ENCODE peak calls at places on chromosomes 1 and 21, in five cellular contexts. C, J, D, U and O are unnamed samples.

GRCh38 chr21:36654796-36655325 is 44.1 kb upstream of the SIM2 start:
- DNase-seq in C (no peak), J (no peak), D (no peak), U (no peak), O (no peak)

GRCh38 chr1:40199126-40199525 is 37.9 kb downstream of the RLF start:
- DNase-seq in C (no peak), J (no peak), D (no peak), U (no peak), O (no peak)

GRCh38 chr1:12525311-12526181 is 92.5 kb downstream of the DHRS3 start:
- DNase-seq in C (peak; percentile 47), J (peak; percentile 47), D (no peak), U (peak; percentile 79), O (no peak)

GRCh38 chr1:183778006-183778405 is 26.9 kb upstream of the RGL1 start:
- DNase-seq in C (no peak), J (no peak), D (no peak), U (no peak), O (no peak)

GRCh38 chr1:72221811-72222210 is 60.5 kb downstream of the NEGR1 start:
- DNase-seq in C (no peak), J (peak; percentile 46), D (no peak), U (no peak), O (no peak)

GRCh38 chr1:27666294-27666693 is 5.7 kb downstream of the IFI6 start:
- DNase-seq in C (no peak), J (no peak), D (no peak), U (no peak), O (no peak)

GRCh38 chr1:84689514-84690396 is 506 bp downstream of the SSX2IP start:
- DNase-seq in C (peak; percentile 32), J (peak; percentile 92), D (no peak), U (peak; percentile 58), O (no peak)

GRCh38 chr1:208167229-208167869 is 76.8 kb downstream of the PLXNA2 start:
- DNase-seq in C (no peak), J (no peak), D (no peak), U (no peak), O (no peak)

GRCh38 chr1:18385239-18385790 is 95.4 kb upstream of the KLHDC7A start:
- DNase-seq in C (no peak), J (no peak), D (no peak), U (peak; percentile 46), O (no peak)

GRCh38 chr1:26597629-26598039 is 68.1 kb downstream of the RPS6KA1 start:
- DNase-seq in C (no peak), J (no peak), D (peak; percentile 68), U (no peak), O (no peak)

GRCh38 chr21:42735944-42736343 is 82.5 kb downstream of the PDE9A start:
- DNase-seq in C (no peak), J (no peak), D (no peak), U (no peak), O (no peak)

GRCh38 chr1:119794856-119795255 is 16.4 kb downstream of the REG4 start:
- DNase-seq in C (no peak), J (no peak), D (no peak), U (no peak), O (no peak)

GRCh38 chr1:223731076-223731770 is 18.9 kb downstream of the CAPN2 start:
- DNase-seq in C (peak; percentile 75), J (no peak), D (no peak), U (peak; percentile 70), O (no peak)

GRCh38 chr1:200739499-200740290 is 1.0 kb downstream of the CAMSAP2 start:
- DNase-seq in C (peak; percentile 68), J (peak; percentile 86), D (no peak), U (no peak), O (peak; percentile 62)

GRCh38 chr1:91885331-91885715 is 628 bp downstream of the TGFBR3 start:
- DNase-seq in C (no peak), J (peak; percentile 87), D (no peak), U (peak; percentile 46), O (peak; percentile 26)

GRCh38 chr21:18382141-18382540 is 21.4 kb downstream of the TMPRSS15 start:
- DNase-seq in C (no peak), J (no peak), D (no peak), U (no peak), O (no peak)

GRCh38 chr1:15939181-15940109 is 36.5 kb downstream of the ZBTB17 start:
- DNase-seq in C (no peak), J (no peak), D (no peak), U (peak; percentile 23), O (no peak)

GRCh38 chr1:62325076-62325475 is 5.8 kb upstream of the KANK4 start:
- DNase-seq in C (no peak), J (no peak), D (no peak), U (no peak), O (no peak)

GRCh38 chr1:10881046-10881445 is 84.6 kb upstream of the CASZ1 start:
- DNase-seq in C (no peak), J (no peak), D (no peak), U (no peak), O (no peak)

GRCh38 chr21:37845535-37845934 is 70.7 kb downstream of the KCNJ6 start:
- DNase-seq in C (no peak), J (no peak), D (no peak), U (no peak), O (no peak)

GRCh38 chr1:241992734-241993133 is 6.2 kb downstream of the MAP1LC3C start:
- DNase-seq in C (no peak), J (no peak), D (no peak), U (no peak), O (no peak)

GRCh38 chr1:234977891-234978396 is 150.7 kb downstream of the TOMM20 start:
- DNase-seq in C (no peak), J (no peak), D (no peak), U (no peak), O (no peak)

GRCh38 chr1:48526045-48526714 is 54.2 kb upstream of the SPATA6 start:
- DNase-seq in C (no peak), J (no peak), D (no peak), U (no peak), O (no peak)

GRCh38 chr1:96756789-96757188 is 35.2 kb downstream of the PTBP2 start:
- DNase-seq in C (no peak), J (no peak), D (no peak), U (no peak), O (no peak)

GRCh38 chr21:27802816-27803475 is 836.1 kb upstream of the ADAMTS5 start:
- DNase-seq in C (no peak), J (no peak), D (no peak), U (peak; percentile 26), O (peak; percentile 17)

GRCh38 chr1:99682291-99682751 is 36.4 kb downstream of the PALMD start:
- DNase-seq in C (no peak), J (no peak), D (no peak), U (no peak), O (peak; percentile 19)

GRCh38 chr21:38965910-38966504 is 160.3 kb downstream of the ETS2 start:
- DNase-seq in C (no peak), J (no peak), D (no peak), U (no peak), O (no peak)

DNA sequence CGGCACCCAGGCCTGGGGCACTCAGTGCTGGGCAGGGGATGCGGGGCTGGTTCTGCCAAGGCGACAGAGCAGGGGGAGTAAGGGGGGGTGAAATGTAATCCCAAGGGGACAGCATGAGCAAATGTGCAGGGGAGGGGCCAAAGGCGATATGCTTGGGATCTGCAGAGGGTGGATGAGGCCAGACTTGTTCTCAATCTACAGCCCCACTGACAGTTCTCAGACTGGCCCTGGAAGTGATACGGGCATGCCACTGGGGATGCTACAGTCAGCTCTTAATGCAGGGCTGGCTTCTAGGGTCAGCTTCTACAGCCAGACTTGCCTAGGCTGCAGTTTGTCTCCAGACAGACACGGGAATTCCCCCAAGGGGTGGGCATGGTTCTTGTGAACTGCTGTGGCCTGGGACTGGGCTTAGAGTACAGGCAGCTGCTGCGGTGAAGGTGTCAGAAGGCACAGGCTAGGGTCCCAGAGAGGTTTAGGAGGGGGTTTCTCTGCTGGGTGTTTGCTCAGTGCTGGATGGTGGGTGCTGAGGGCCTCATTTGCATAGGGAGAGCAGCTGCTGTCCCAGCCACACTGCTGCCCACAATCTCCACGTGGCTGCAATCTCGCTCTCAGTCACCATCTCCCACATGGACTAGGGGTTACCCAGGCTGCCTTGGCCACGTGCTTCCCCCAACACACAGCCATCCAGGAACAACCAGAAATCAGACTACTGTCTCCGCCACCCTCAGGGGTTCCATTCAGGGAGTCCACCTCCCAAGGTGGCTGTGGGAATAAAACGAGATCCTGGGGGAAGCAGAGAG is 190.1 kb downstream of the HIVEP3 start:
- DNase-seq in C (no peak), J (peak; percentile 86), D (no peak), U (no peak), O (no peak)
- TF ChIP-seq POLR2A in C (no peak), J (no peak), D (no peak), U (no peak), O (no peak)

GRCh38 chr1:112530832-112531231 is 22.1 kb downstream of the WNT2B start:
- DNase-seq in C (no peak), J (no peak), D (no peak), U (no peak), O (no peak)
- TF ChIP-seq POLR2A in C (no peak), J (no peak), D (no peak), U (no peak), O (no peak)

DNA sequence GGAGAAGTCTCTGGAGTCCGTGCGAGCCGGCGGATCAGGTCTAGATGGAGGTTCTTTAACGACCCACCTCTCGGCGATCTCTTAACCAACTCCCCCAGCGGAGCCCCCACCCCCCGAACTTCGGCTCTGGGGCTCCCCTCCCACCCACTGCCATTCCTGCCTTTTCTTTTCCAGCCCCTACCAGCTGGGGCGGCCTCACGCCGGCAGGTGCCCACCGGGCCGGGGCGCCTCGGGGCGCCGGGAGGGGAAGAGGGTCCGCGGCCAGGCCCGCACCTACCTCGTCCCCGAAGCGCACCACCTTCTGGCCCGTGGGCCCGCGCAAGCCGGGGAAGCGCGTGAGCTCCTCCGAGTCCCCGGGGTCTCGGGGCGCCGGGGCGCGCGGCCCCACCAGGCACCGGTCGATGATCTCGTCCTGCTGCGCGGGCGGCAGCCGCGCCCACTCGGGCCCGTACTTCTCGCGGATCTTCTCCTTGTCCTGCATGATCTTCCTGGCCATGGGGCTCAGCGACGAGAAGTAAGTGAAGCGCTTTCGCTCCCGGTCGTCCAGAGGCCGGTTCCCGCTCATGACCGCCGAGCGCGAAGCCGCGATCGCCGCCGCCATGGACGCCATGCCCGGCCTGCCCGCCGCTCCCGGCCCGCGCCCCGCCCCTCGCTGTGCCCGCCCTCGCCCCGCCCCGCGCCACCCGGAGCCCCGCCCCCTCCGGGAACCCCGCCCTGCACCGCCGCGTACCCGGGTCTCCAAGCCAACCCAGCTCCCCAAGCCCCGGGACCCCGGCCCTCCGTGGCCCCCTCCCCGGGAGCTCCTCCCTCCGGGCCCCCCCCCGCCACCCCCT is at the start of gene C1orf198:
- DNase-seq in C (peak; percentile 64), J (peak; percentile 93), D (no peak), U (peak; percentile 78), O (peak; percentile 70)
- TF ChIP-seq POLR2A in C (peak; percentile 76), J (no peak), D (peak; percentile 50), U (peak; percentile 77), O (peak; percentile 95)

DNA sequence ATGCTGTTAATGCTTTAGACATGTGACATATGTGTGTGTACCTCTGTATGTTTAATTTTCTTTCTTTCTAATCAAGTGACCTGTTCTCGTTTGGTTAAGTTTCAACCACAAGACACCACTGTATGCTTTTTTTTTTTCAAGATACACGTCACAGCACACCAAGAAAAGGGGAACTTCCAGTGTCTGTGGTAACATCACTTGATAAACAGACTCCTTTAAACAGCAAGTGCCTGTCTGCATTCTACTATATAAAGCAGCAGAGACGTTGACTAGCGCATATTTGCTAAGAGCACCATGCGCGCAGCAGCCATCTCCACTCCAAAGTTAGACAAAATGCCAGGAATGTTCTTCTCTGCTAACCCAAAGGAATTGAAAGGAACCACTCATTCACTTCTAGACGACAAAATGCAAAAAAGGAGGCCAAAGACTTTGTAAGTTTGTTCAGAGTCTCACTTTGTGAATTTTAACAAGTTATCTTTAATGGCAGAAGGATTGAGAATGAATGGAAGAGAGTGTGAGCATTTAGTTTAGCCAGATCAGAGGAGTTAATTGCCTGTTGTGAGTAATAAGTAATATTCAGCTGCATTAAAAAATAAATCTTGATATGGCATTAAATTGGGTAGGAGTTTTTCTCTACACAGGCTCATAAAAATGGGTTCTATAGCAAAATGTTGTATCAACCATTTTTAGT is at the start of gene RGS1:
- DNase-seq in C (no peak), J (peak; percentile 70), D (no peak), U (no peak), O (no peak)
- TF ChIP-seq POLR2A in C (peak; percentile 42), J (peak; percentile 90), D (no peak), U (peak; percentile 16), O (no peak)